ENCODE peak calls at places on chromosome 18, in four cellular contexts. F is HCT116, Z is H1, M is K562. T is an unnamed sample.

GRCh38 chr18:66560092-66560491 is 43.8 kb downstream of the CDH19 start:
- DNase-seq in Z (no peak), F (no peak), M (no peak), T (peak)

GRCh38 chr18:74518456-74519315 is 15.6 kb upstream of the CNDP1 start:
- DNase-seq in Z (no peak), M (no peak), F (no peak), T (no peak)

GRCh38 chr18:7740815-7741214 is 173.7 kb downstream of the PTPRM start:
- DNase-seq in F (no peak), M (no peak), Z (no peak), T (no peak)

GRCh38 chr18:13262839-13263691 is 44.5 kb downstream of the LDLRAD4 start:
- DNase-seq in Z (no peak), F (no peak), M (no peak), T (no peak)

GRCh38 chr18:80009661-80010550 is 21.5 kb upstream of the TXNL4A start:
- DNase-seq in F (peak), M (peak), Z (no peak), T (no peak)

GRCh38 chr18:74819433-74820059 is 221.9 kb downstream of the ZNF407 start:
- DNase-seq in M (peak), Z (peak), F (no peak), T (peak)

GRCh38 chr18:74288041-74288440 is 3.7 kb downstream of the CYB5A start:
- DNase-seq in F (no peak), M (no peak), Z (no peak), T (no peak)

GRCh38 chr18:35045121-35045520 is 3.9 kb downstream of the MAPRE2 start:
- DNase-seq in Z (no peak), M (no peak), F (no peak), T (no peak)

GRCh38 chr18:54192900-54193299 is 31.6 kb downstream of the MBD2 start:
- DNase-seq in Z (no peak), F (no peak), M (no peak), T (no peak)

GRCh38 chr18:39340418-39340817 is 1774.8 kb upstream of the CELF4 start:
- DNase-seq in F (no peak), M (no peak), Z (no peak), T (no peak)

GRCh38 chr18:5414546-5414945 is 119.0 kb upstream of the ZBTB14 start:
- DNase-seq in M (no peak), Z (no peak), F (no peak), T (no peak)

GRCh38 chr18:13823707-13824395 is at the start of gene MC5R:
- DNase-seq in Z (peak), M (peak), F (no peak), T (peak)

GRCh38 chr18:57772387-57772799 is 30.7 kb downstream of the ATP8B1 start:
- DNase-seq in M (no peak), F (no peak), Z (no peak), T (peak)

GRCh38 chr18:40356153-40356552 is 1598.9 kb upstream of the PIK3C3 start:
- DNase-seq in M (no peak), Z (no peak), F (no peak), T (no peak)

GRCh38 chr18:33821503-33821902 is 243.5 kb downstream of the ASXL3 start:
- DNase-seq in F (no peak), Z (no peak), M (no peak), T (no peak)

GRCh38 chr18:75879196-75879595 is 451.7 kb upstream of the SMIM21 start:
- DNase-seq in Z (no peak), M (no peak), F (no peak), T (no peak)

GRCh38 chr18:45103319-45104070 is 422.8 kb downstream of the SETBP1 start:
- DNase-seq in Z (no peak), M (no peak), F (no peak), T (no peak)

GRCh38 chr18:79915161-79916127 is 36.0 kb downstream of the SLC66A2 start:
- DNase-seq in Z (peak), M (no peak), F (no peak), T (no peak)

GRCh38 chr18:67599277-67599676 is 82.8 kb upstream of the DSEL start:
- DNase-seq in F (no peak), Z (no peak), M (no peak), T (no peak)

GRCh38 chr18:46466236-46467160 is 190.5 kb downstream of the LOXHD1 start:
- DNase-seq in F (no peak), Z (no peak), M (no peak), T (no peak)

GRCh38 chr18:13629841-13630747 is 96.3 kb downstream of the FAM210A start:
- DNase-seq in Z (no peak), M (peak), F (peak), T (peak)

GRCh38 chr18:35215026-35215425 is 25.8 kb upstream of the ZNF397 start:
- DNase-seq in M (no peak), F (no peak), Z (no peak), T (no peak)

GRCh38 chr18:25561923-25562322 is 210.0 kb upstream of the ZNF521 start:
- DNase-seq in Z (no peak), M (peak), F (no peak), T (peak)

GRCh38 chr18:2303517-2304238 is 267.6 kb downstream of the METTL4 start:
- DNase-seq in Z (no peak), F (no peak), M (peak), T (no peak)

GRCh38 chr18:61606759-61607158 is 273.5 kb downstream of the CDH20 start:
- DNase-seq in M (peak), Z (peak), F (peak), T (no peak)

GRCh38 chr18:47528343-47528742 is 276.9 kb upstream of the SKOR2 start:
- DNase-seq in Z (no peak), M (no peak), F (no peak), T (no peak)

GRCh38 chr18:1296237-1296636 is 391.6 kb downstream of the ADCYAP1 start:
- DNase-seq in Z (no peak), F (no peak), M (no peak), T (no peak)

GRCh38 chr18:50875966-50876536 is 2.9 kb upstream of the ME2 start:
- DNase-seq in F (no peak), Z (no peak), M (no peak), T (no peak)

GRCh38 chr18:8960740-8961657 is 141.5 kb upstream of the NDUFV2 start:
- DNase-seq in F (no peak), M (no peak), Z (no peak), T (peak)

GRCh38 chr18:6747646-6748045 is 18.1 kb downstream of the ARHGAP28 start:
- DNase-seq in Z (no peak), M (no peak), F (no peak), T (no peak)

GRCh38 chr18:13611058-13611615 is 115.2 kb downstream of the FAM210A start:
- DNase-seq in Z (no peak), M (no peak), F (no peak), T (no peak)

GRCh38 chr18:61606068-61606660 is 272.9 kb downstream of the CDH20 start:
- DNase-seq in M (no peak), Z (peak), F (no peak), T (no peak)

GRCh38 chr18:500556-501405 is at the start of gene COLEC12:
- DNase-seq in F (no peak), M (no peak), Z (peak), T (no peak)

GRCh38 chr18:40234217-40234616 is 1720.8 kb upstream of the PIK3C3 start:
- DNase-seq in F (no peak), Z (no peak), M (no peak), T (no peak)

GRCh38 chr18:31454066-31454708 is 6.6 kb downstream of the DSG3 start:
- DNase-seq in Z (no peak), M (no peak), F (peak), T (peak)

GRCh38 chr18:41391616-41392610 is 563.1 kb upstream of the PIK3C3 start:
- DNase-seq in F (no peak), M (peak), Z (peak), T (peak)

GRCh38 chr18:57898506-57899124 is 95.5 kb upstream of the ATP8B1 start:
- DNase-seq in Z (no peak), F (no peak), M (no peak), T (no peak)

GRCh38 chr18:24656571-24656971 is 196.1 kb downstream of the HRH4 start:
- DNase-seq in Z (no peak), F (no peak), M (no peak), T (no peak)

GRCh38 chr18:63452273-63452672 is 24.5 kb upstream of the SERPINB5 start:
- DNase-seq in Z (no peak), F (no peak), M (no peak), T (no peak)
- TF ChIP-seq FOSL1 in Z (no peak), F (no peak), M (no peak), T (no peak)

DNA sequence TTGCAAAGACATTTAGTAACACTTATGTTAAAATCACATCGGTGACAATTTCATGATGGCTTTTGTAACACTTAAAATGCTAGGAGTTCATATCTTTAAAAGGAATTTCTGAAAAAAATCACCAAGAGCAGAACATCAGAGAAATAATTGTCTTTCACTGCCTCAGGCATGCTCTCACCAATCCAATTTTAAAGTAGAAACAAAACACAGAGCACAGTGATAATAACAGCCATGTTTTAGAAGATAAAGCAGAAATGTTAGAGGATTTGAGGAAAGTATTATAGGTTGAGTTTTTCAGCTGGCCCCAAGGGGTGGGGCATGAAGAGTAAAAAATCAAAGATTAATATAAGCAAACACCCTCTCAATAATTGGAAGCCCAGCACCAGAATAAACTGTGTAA is 1037.6 kb downstream of the DSC3 start:
- DNase-seq in M (no peak), F (no peak), Z (no peak), T (no peak)
- TF ChIP-seq FOSL1 in M (no peak), F (no peak), Z (no peak), T (no peak)

GRCh38 chr18:77858331-77858730 is 608.7 kb downstream of the GALR1 start:
- DNase-seq in M (no peak), F (no peak), Z (no peak), T (no peak)
- TF ChIP-seq FOSL1 in M (no peak), F (no peak), Z (no peak), T (no peak)

GRCh38 chr18:11496561-11497172 is 112.7 kb upstream of the SLC35G4 start:
- DNase-seq in Z (no peak), F (no peak), M (no peak), T (no peak)

GRCh38 chr18:11500153-11501122 is 109.0 kb upstream of the SLC35G4 start:
- DNase-seq in Z (no peak), M (peak), F (peak), T (peak)

GRCh38 chr18:11495441-11495840 is 114.0 kb upstream of the SLC35G4 start:
- DNase-seq in M (no peak), F (no peak), Z (no peak), T (no peak)

GRCh38 chr18:11498821-11499220 is 110.6 kb upstream of the SLC35G4 start:
- DNase-seq in Z (no peak), F (no peak), M (no peak), T (no peak)

DNA sequence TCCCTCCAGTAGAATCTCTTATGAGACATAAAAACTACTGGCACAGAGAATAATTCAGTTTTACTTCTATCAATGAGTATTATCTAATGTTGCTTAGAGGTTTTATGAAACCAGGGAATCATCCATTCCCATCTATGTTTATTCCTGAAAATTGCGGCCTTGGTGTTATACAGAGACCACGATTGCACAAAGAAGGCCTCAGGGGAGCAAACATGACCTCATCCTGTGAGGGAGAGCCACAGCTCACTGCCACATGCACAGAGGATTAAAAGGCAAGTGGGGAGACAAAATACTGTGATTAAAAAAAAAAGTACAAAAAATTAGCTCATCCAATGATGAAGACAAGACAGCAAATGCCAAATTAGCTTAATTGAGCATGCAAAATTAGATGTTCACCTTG is 111.8 kb upstream of the SLC35G4 start:
- DNase-seq in Z (no peak), F (no peak), M (no peak), T (peak)
- TF ChIP-seq FOSL1 in Z (no peak), F (no peak), M (no peak), T (no peak)

GRCh38 chr18:27124196-27124595 is 60.9 kb downstream of the CHST9 start:
- DNase-seq in Z (no peak), M (no peak), F (no peak), T (no peak)

GRCh38 chr18:27118964-27119363 is 66.1 kb downstream of the CHST9 start:
- DNase-seq in M (no peak), F (no peak), Z (no peak), T (no peak)

GRCh38 chr18:27120246-27120645 is 64.9 kb downstream of the CHST9 start:
- DNase-seq in Z (no peak), M (no peak), F (no peak), T (no peak)

GRCh38 chr18:27121108-27121507 is 64.0 kb downstream of the CHST9 start:
- DNase-seq in Z (no peak), F (no peak), M (no peak), T (no peak)
- TF ChIP-seq FOSL1 in Z (no peak), F (no peak), M (no peak), T (no peak)

DNA sequence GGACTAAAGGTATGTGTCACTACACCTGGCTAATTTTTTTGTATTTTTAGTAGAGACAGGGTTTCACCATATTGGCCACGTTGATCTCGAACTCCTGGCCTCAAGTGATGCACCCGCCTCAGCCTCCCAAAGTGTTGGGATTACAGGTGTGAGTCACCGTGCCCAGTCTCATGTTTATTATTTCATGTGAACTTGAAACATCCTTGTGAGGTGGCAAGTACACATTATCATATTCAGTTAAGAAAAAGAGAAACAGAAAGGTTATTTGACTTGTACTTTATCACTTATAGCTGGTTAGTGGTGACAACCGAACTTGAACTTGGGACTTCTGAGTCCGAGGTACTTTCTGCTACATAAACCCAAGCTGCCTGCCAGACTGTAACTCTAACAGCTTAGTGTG is 24.4 kb downstream of the ABHD3 start:
- DNase-seq in F (no peak), M (no peak), Z (no peak), T (no peak)
- TF ChIP-seq FOSL1 in F (no peak), M (no peak), Z (no peak), T (no peak)

GRCh38 chr18:51953521-51953920 is 386.5 kb upstream of the DCC start:
- DNase-seq in M (no peak), F (no peak), Z (no peak), T (no peak)
- TF ChIP-seq FOSL1 in M (no peak), F (no peak), Z (no peak), T (no peak)

DNA sequence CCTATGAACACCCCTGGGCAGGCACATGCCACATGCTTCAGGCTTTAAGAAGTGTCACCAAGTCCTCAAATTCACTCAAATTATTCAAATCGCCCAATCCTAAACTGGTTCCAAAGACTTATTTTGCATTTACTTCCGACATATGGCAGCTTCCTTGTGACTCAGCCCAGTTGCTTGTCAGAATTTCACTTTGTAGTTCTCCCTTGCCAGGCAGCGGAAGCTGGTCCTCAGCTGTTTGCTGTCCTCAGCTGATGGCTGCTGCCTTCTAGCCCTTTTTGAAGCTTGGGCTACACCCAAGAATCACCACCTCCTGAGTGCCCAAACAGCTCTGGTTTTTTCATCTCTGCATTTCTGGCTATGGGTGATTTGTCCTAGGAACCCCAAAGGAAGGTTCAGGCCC is 105.5 kb upstream of the LMAN1 start:
- DNase-seq in M (no peak), Z (no peak), F (no peak), T (no peak)
- TF ChIP-seq FOSL1 in M (no peak), Z (no peak), F (no peak), T (no peak)

DNA sequence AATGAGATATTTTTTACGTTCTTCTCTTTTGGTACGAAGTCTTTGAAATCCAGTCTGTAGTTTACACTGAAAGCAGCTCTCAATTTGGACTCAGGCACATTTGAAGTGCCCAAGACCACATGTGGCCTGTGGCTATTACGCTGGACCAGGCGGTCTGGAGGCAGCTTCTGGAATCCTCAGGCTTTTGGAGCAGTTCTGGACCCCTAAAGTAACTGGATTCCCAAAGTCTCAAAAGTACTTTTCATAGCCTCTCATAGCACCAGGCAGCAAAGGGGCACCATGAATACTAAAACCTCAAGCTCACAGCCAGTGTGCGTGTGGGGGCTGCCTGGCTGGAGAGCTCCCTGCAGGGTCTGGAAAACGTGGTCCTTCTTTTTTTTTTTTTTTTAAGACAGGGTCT is 119.0 kb downstream of the SMAD7 start:
- DNase-seq in M (no peak), Z (no peak), F (no peak), T (no peak)
- TF ChIP-seq FOSL1 in M (no peak), Z (no peak), F (no peak), T (no peak)

T was measured in HepG2.